ENCODE peak calls at places on chromosomes 5 and 9, in four cellular contexts. L is body of pancreas, X is endothelial cell, H is neural progenitor cell. Q is an unnamed sample.

GRCh38 chr5:5695266-5695665 is 272.8 kb downstream of the ICE1 start:
- DNase-seq in H (no peak), X (no peak), L (no peak), Q (no peak)

GRCh38 chr5:65364907-65365306 is 116.8 kb downstream of the ADAMTS6 start:
- DNase-seq in X (no peak), H (no peak), L (no peak), Q (no peak)

GRCh38 chr9:71762900-71763653 is 5.2 kb downstream of the CEMIP2 start:
- DNase-seq in L (no peak), H (no peak), X (no peak), Q (no peak)

GRCh38 chr9:124216474-124217176 is 41.1 kb upstream of the NEK6 start:
- DNase-seq in X (no peak), H (no peak), L (no peak), Q (peak)

GRCh38 chr9:125631391-125632085 is 75.5 kb downstream of the MAPKAP1 start:
- DNase-seq in X (peak), H (peak), L (no peak), Q (no peak)

GRCh38 chr5:98795243-98795642 is 21.8 kb downstream of the RGMB start:
- DNase-seq in X (no peak), H (no peak), L (no peak), Q (no peak)

GRCh38 chr9:84668204-84669007 is 1.1 kb upstream of the NTRK2 start:
- DNase-seq in X (peak), L (peak), H (peak), Q (no peak)

GRCh38 chr5:68392608-68393007 is 177.1 kb downstream of the PIK3R1 start:
- DNase-seq in H (no peak), L (no peak), X (no peak), Q (no peak)

GRCh38 chr5:84255318-84255717 is 129.4 kb downstream of the EDIL3 start:
- DNase-seq in X (no peak), H (peak), L (no peak), Q (no peak)

GRCh38 chr5:13244151-13244550 is 700.3 kb downstream of the DNAH5 start:
- DNase-seq in X (no peak), L (no peak), H (no peak), Q (no peak)

GRCh38 chr5:42993516-42994284 is 46.4 kb downstream of the ANXA2R start:
- DNase-seq in H (peak), X (no peak), L (no peak), Q (no peak)

GRCh38 chr5:163916376-163916775 is 411.0 kb downstream of the MAT2B start:
- DNase-seq in X (no peak), L (no peak), H (no peak), Q (no peak)

GRCh38 chr5:165076686-165077085 is 1571.3 kb downstream of the MAT2B start:
- DNase-seq in L (no peak), H (no peak), X (no peak), Q (no peak)

GRCh38 chr5:146475190-146475801 is 28.2 kb downstream of the TCERG1 start:
- DNase-seq in X (peak), L (no peak), H (no peak), Q (no peak)

GRCh38 chr5:24823625-24824024 is 178.8 kb upstream of the CDH10 start:
- DNase-seq in L (no peak), X (no peak), H (no peak), Q (no peak)

GRCh38 chr5:9284272-9284671 is 261.6 kb downstream of the SEMA5A start:
- DNase-seq in H (no peak), X (no peak), L (no peak), Q (no peak)

GRCh38 chr9:18675345-18675744 is 201.4 kb downstream of the ADAMTSL1 start:
- DNase-seq in L (no peak), X (no peak), H (no peak), Q (no peak)

GRCh38 chr5:125372694-125373621 is 626.5 kb upstream of the ZNF608 start:
- DNase-seq in L (no peak), H (peak), X (peak), Q (no peak)

GRCh38 chr9:72749276-72749675 is 203.6 kb downstream of the ALDH1A1 start:
- DNase-seq in X (no peak), L (no peak), H (no peak), Q (no peak)

GRCh38 chr9:98429613-98430012 is 174.2 kb upstream of the TBC1D2 start:
- DNase-seq in X (no peak), L (no peak), H (no peak), Q (no peak)

GRCh38 chr5:127184841-127185240 is 105.8 kb upstream of the MEGF10 start:
- DNase-seq in X (no peak), H (no peak), L (no peak), Q (no peak)

GRCh38 chr9:116059466-116059865 is 94.1 kb upstream of the PAPPA start:
- DNase-seq in L (no peak), X (no peak), H (no peak), Q (no peak)

GRCh38 chr9:38253200-38253599 is 139.3 kb upstream of the ALDH1B1 start:
- DNase-seq in X (no peak), H (no peak), L (no peak), Q (no peak)

GRCh38 chr5:55620009-55620770 is 85.4 kb upstream of the PLPP1 start:
- DNase-seq in L (no peak), X (no peak), H (no peak), Q (no peak)

GRCh38 chr9:83622814-83623633 is at the start of gene IDNK:
- DNase-seq in L (peak), X (peak), H (peak), Q (peak)

GRCh38 chr9:87336914-87337333 is 160.7 kb upstream of the DAPK1 start:
- DNase-seq in L (peak), H (peak), X (no peak), Q (peak)

GRCh38 chr5:176873541-176874172 is 25.5 kb downstream of the HK3 start:
- DNase-seq in X (no peak), H (no peak), L (no peak), Q (no peak)

GRCh38 chr9:6495484-6495883 is 82.5 kb downstream of the UHRF2 start:
- DNase-seq in X (no peak), L (no peak), H (no peak), Q (no peak)

GRCh38 chr9:124222109-124222508 is 35.6 kb upstream of the NEK6 start:
- DNase-seq in X (no peak), L (no peak), H (no peak), Q (no peak)

GRCh38 chr9:135567311-135567710 is 5.8 kb downstream of the PAEP start:
- DNase-seq in X (no peak), L (no peak), H (no peak), Q (no peak)

GRCh38 chr9:135565636-135566035 is 4.1 kb downstream of the PAEP start:
- DNase-seq in L (no peak), H (no peak), X (no peak), Q (peak)

GRCh38 chr9:135563858-135564257 is 2.3 kb downstream of the PAEP start:
- DNase-seq in H (no peak), X (no peak), L (no peak), Q (peak)

GRCh38 chr9:135566552-135566951 is 5.0 kb downstream of the PAEP start:
- DNase-seq in X (no peak), L (no peak), H (no peak), Q (peak)

GRCh38 chr9:135565141-135565628 is 3.6 kb downstream of the PAEP start:
- DNase-seq in X (no peak), L (no peak), H (no peak), Q (peak)
- TF ChIP-seq CTCF in X (no peak), L (no peak), H (no peak), Q (no peak)

DNA sequence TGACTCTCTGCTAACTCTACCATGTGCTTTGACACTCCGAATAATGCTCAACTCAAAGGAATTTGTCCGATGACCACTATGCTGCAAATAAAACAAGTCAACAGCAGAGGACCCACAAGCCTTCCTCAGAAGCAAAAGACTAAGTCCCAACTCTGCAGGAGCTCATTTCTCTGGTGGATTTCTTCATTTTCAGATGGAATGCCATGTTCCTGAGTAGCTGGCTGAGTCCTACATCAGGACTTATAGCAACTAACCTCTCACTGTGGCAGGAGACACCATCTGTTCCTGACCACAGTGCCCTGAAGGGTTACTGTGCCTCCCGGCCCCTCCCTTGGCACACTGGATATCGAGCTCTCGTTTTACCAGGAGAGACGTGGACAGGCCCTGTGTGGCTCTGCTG is 20.8 kb downstream of the LHFPL2 start:
- DNase-seq in L (no peak), H (no peak), X (no peak), Q (no peak)
- TF ChIP-seq CTCF in L (no peak), H (no peak), X (no peak), Q (no peak)

GRCh38 chr5:149472399-149472798 is 78.8 kb downstream of the CSNK1A1 start:
- DNase-seq in L (no peak), H (no peak), X (no peak), Q (no peak)

GRCh38 chr5:149474198-149474597 is 77.0 kb downstream of the CSNK1A1 start:
- DNase-seq in X (no peak), H (no peak), L (peak), Q (peak)

GRCh38 chr5:149471406-149472183 is 79.6 kb downstream of the CSNK1A1 start:
- DNase-seq in L (peak), H (no peak), X (no peak), Q (peak)

GRCh38 chr5:149473441-149473840 is 77.8 kb downstream of the CSNK1A1 start:
- DNase-seq in X (no peak), L (no peak), H (no peak), Q (no peak)

DNA sequence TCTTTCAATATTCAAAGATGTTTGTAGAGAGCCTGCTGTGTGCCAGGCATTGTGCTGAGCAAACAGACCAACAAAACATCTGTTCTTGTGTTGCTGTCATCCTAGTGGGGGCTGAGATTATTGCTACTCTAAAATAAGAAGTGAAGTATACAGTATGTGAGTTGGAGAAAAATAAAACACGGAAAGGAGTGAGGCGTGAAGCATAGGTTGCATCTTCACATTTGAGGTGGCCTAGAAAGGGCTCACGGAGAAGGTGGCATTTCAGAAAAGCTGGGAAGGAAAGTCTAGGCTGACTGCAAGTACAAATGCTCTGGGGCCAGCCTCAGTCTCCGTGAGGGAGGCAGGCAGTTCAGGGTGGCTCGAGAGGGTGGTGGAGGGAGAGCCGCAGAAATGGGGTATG is 80.3 kb downstream of the CSNK1A1 start:
- DNase-seq in L (no peak), H (no peak), X (no peak), Q (no peak)
- TF ChIP-seq CTCF in L (no peak), H (no peak), X (no peak), Q (no peak)

DNA sequence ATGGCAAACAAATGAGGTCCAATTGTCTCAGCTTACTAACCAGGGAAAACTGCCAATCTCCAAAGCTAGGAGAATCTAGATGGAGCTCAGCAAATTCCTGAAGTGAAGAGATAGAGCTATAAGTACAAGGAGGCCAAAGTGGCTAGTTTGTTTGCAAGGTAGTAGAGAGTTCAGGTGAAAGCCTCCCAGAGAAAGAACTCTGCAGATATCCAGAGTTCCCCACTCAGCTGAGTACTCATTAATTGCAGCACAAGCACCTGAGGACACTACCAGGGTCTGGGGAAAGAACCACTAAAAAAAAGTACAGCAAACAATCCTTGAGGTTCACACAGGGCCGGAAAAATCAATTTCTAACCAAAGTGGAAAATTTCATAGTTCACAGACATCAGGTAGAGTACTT is 250.9 kb downstream of the TMEM232 start:
- DNase-seq in L (no peak), X (no peak), H (no peak), Q (no peak)
- TF ChIP-seq CTCF in L (no peak), X (no peak), H (no peak), Q (no peak)

GRCh38 chr9:27514551-27514950 is 9.5 kb upstream of the IFNK start:
- DNase-seq in X (no peak), L (peak), H (no peak), Q (peak)
- TF ChIP-seq CTCF in X (no peak), L (no peak), H (no peak), Q (no peak)

DNA sequence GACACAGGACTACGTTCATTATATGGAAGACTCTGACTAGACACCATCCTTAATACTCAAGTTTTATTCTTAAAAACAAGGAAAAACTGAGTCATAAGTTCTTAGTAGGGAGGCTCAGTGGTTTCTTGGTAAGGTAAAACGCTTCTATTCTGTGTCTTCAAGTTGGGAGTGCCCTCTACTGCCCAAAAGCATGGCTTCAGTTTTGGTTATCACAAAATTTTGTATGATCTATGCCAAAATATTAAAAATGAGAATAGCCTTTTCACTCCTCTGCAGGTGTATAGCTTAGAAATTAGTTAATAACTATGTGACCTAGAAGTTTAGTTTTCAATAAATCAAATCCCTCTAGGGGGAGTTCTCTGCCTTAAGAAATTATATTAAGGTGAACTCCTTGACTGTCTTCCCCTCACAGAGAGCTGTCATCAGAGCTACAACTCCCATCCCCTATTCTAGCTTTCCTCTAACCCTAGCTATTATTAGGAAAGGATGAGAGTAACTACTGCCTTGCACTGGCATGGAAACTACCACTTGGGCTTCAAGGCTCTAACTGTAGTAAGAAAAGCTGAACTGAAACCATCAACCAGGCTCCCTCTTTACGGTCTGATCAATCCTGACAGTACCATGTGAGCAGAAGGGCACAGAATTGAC is 189.7 kb downstream of the GNAQ start:
- DNase-seq in H (no peak), X (no peak), L (no peak), Q (no peak)
- TF ChIP-seq CTCF in H (peak), X (no peak), L (no peak), Q (peak)

GRCh38 chr5:7078901-7079300 is 317.0 kb upstream of the ADCY2 start:
- DNase-seq in H (peak), X (peak), L (peak), Q (no peak)
- TF ChIP-seq CTCF in H (peak), X (no peak), L (no peak), Q (no peak)

DNA sequence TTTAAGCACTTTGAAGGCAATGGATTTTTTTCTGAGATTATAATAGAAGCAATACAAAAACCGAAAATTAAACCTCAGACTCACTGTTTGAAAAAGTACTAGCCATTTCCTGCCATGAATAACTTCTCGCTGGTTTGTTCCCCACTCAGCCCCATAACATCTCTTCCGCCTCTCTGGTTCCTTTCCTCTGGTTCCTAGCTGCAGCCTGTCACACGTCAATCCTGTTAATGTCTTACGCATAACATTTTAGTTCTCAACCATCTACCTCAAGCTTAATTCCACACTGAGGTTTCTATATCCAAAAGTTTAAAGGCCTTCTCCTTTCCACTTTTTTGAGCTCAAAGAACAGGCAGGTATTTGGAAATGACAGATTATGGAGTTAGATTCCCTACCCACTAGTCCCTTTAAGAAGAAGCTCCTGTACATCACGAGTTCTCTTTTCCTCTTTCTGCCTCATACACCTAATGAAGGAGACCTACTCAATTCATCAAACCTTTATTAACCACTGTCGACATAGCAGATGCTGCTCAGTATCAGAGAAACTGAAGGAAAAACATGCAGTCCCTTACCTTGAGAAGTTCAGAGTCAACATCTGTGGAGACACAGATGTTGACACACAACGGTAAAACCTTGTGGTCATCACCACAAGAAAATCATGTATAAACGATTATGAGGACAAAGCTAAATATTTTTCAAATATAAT is 243.0 kb upstream of the PTGER4 start:
- DNase-seq in L (no peak), H (no peak), X (no peak), Q (no peak)
- TF ChIP-seq CTCF in L (no peak), H (no peak), X (no peak), Q (no peak)

GRCh38 chr5:36495638-36496010 is 110.8 kb upstream of the SLC1A3 start:
- DNase-seq in H (no peak), X (no peak), L (no peak), Q (no peak)

GRCh38 chr5:36491860-36492259 is 114.5 kb upstream of the SLC1A3 start:
- DNase-seq in L (no peak), H (peak), X (no peak), Q (no peak)

GRCh38 chr5:36494756-36495637 is 111.4 kb upstream of the SLC1A3 start:
- DNase-seq in H (no peak), L (peak), X (no peak), Q (no peak)

GRCh38 chr5:36492998-36493655 is 113.3 kb upstream of the SLC1A3 start:
- DNase-seq in X (no peak), L (no peak), H (no peak), Q (no peak)

DNA sequence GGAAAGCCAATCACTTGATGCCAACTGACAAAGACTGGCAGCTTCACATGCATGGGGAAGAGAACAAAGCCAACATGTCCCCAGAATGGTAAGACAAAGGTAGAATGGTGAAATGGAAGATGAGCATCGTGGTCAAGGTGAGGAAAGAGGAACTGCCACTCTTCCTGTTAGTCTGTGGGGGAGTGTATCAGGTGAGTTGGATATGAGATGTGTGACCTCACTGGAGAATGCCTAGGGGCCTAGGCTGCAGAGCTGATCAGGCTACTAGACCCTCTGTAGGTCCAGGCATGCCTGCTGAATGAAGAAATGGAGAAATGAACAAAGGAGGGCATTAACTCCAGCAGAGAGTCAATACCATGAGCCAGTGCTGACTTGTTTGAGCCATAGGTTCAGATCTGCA is 112.4 kb upstream of the SLC1A3 start:
- DNase-seq in X (no peak), H (no peak), L (no peak), Q (no peak)
- TF ChIP-seq CTCF in X (no peak), H (no peak), L (no peak), Q (no peak)

DNA sequence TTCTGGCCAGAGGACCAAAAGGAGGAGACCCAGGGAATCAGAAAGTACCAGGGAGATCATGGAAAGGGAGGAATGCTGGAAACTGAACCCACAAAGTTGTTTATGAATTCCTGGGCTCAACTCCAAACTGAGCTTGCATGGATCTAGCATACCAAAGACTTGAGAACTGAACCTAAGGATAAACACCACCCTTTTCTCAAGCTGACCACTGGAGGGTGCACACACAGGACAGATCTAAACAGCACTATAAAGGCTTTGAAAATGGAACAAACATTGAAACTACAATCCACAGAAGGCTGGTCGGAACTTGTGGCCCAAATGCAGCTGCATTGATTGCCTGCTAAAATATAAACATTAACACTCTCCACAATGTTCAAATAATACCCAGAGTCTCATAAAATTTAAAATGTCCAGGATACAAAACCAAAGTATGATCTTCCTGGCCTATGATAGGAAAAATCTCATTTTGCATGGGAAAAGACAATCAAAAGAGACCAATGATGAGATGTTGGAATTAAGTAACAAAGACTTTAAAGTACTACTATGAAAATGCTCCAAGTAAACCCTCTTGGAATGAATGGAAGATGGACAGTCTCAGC is 15.6 kb upstream of the IRF1 start:
- DNase-seq in L (peak), H (peak), X (no peak), Q (no peak)
- TF ChIP-seq CTCF in L (peak), H (peak), X (peak), Q (peak)

Q was measured in stomach.